ENCODE peak calls at places on chromosomes 4 and X, in seven cellular contexts. One of them, this sample, is unnamed.
A peak's percentile ranks its signal among the peaks of the same experiment; 100 is the strongest.

GRCh38 chrX:37905436-37906147 is 58.2 kb upstream of the DYNLT3 start:
- DNase-seq in stimulated activated CD8-positive, alpha-beta memory T cell treated with anti-CD3 and anti-CD28 coated beads, Interleukin-4, amount 100 ng/mL, for 48 hours: peak; percentile 26
- DNase-seq in activated CD8-positive, alpha-beta memory T cell treated with anti-CD3 and anti-CD28 coated beads for 1 hour: no peak
- DNase-seq in Caco-2: peak; percentile 70
- DNase-seq in astrocyte of the spinal cord: peak; percentile 78
- DNase-seq in DMS153: no peak
- DNase-seq in T-helper 1 cell: no peak
- DNase-seq in this sample: peak; percentile 0

GRCh38 chrX:150870487-150871340 is 27.8 kb downstream of the CD99L2 start:
- DNase-seq in DMS153: no peak
- DNase-seq in stimulated activated CD8-positive, alpha-beta memory T cell treated with anti-CD3 and anti-CD28 coated beads, Interleukin-4, amount 100 ng/mL, for 48 hours: no peak
- DNase-seq in astrocyte of the spinal cord: no peak
- DNase-seq in Caco-2: no peak
- DNase-seq in T-helper 1 cell: no peak
- DNase-seq in activated CD8-positive, alpha-beta memory T cell treated with anti-CD3 and anti-CD28 coated beads for 1 hour: no peak
- DNase-seq in this sample: no peak

GRCh38 chrX:145394344-145394743 is 147.0 kb downstream of the SPANXN1 start:
- DNase-seq in activated CD8-positive, alpha-beta memory T cell treated with anti-CD3 and anti-CD28 coated beads for 1 hour: no peak
- DNase-seq in T-helper 1 cell: no peak
- DNase-seq in stimulated activated CD8-positive, alpha-beta memory T cell treated with anti-CD3 and anti-CD28 coated beads, Interleukin-4, amount 100 ng/mL, for 48 hours: no peak
- DNase-seq in Caco-2: no peak
- DNase-seq in DMS153: no peak
- DNase-seq in astrocyte of the spinal cord: no peak
- DNase-seq in this sample: no peak

GRCh38 chrX:116290359-116290758 is 119.8 kb downstream of the AGTR2 start:
- DNase-seq in DMS153: no peak
- DNase-seq in astrocyte of the spinal cord: no peak
- DNase-seq in Caco-2: no peak
- DNase-seq in T-helper 1 cell: no peak
- DNase-seq in stimulated activated CD8-positive, alpha-beta memory T cell treated with anti-CD3 and anti-CD28 coated beads, Interleukin-4, amount 100 ng/mL, for 48 hours: no peak
- DNase-seq in activated CD8-positive, alpha-beta memory T cell treated with anti-CD3 and anti-CD28 coated beads for 1 hour: no peak
- DNase-seq in this sample: no peak

GRCh38 chrX:12951590-12951965 is 23.3 kb upstream of the TMSB4X start:
- DNase-seq in DMS153: no peak
- DNase-seq in astrocyte of the spinal cord: no peak
- DNase-seq in Caco-2: no peak
- DNase-seq in activated CD8-positive, alpha-beta memory T cell treated with anti-CD3 and anti-CD28 coated beads for 1 hour: no peak
- DNase-seq in T-helper 1 cell: peak; percentile 53
- DNase-seq in stimulated activated CD8-positive, alpha-beta memory T cell treated with anti-CD3 and anti-CD28 coated beads, Interleukin-4, amount 100 ng/mL, for 48 hours: no peak
- DNase-seq in this sample: no peak

GRCh38 chr4:8050555-8051206 is 107.9 kb downstream of the ABLIM2 start:
- DNase-seq in activated CD8-positive, alpha-beta memory T cell treated with anti-CD3 and anti-CD28 coated beads for 1 hour: no peak
- DNase-seq in astrocyte of the spinal cord: peak; percentile 45
- DNase-seq in T-helper 1 cell: no peak
- DNase-seq in Caco-2: no peak
- DNase-seq in stimulated activated CD8-positive, alpha-beta memory T cell treated with anti-CD3 and anti-CD28 coated beads, Interleukin-4, amount 100 ng/mL, for 48 hours: no peak
- DNase-seq in DMS153: peak; percentile 64
- DNase-seq in this sample: no peak

GRCh38 chr4:78612398-78613005 is 60.9 kb downstream of the ANXA3 start:
- DNase-seq in Caco-2: no peak
- DNase-seq in activated CD8-positive, alpha-beta memory T cell treated with anti-CD3 and anti-CD28 coated beads for 1 hour: no peak
- DNase-seq in stimulated activated CD8-positive, alpha-beta memory T cell treated with anti-CD3 and anti-CD28 coated beads, Interleukin-4, amount 100 ng/mL, for 48 hours: no peak
- DNase-seq in DMS153: peak; percentile 43
- DNase-seq in T-helper 1 cell: peak; percentile 57
- DNase-seq in astrocyte of the spinal cord: peak; percentile 59
- DNase-seq in this sample: peak; percentile 73

GRCh38 chrX:10395179-10395578 is 225.2 kb downstream of the MID1 start:
- DNase-seq in activated CD8-positive, alpha-beta memory T cell treated with anti-CD3 and anti-CD28 coated beads for 1 hour: no peak
- DNase-seq in DMS153: no peak
- DNase-seq in T-helper 1 cell: no peak
- DNase-seq in Caco-2: no peak
- DNase-seq in stimulated activated CD8-positive, alpha-beta memory T cell treated with anti-CD3 and anti-CD28 coated beads, Interleukin-4, amount 100 ng/mL, for 48 hours: no peak
- DNase-seq in astrocyte of the spinal cord: no peak
- DNase-seq in this sample: peak; percentile 46

GRCh38 chr4:151626228-151626627 is 134.6 kb downstream of the GATB start:
- DNase-seq in Caco-2: no peak
- DNase-seq in activated CD8-positive, alpha-beta memory T cell treated with anti-CD3 and anti-CD28 coated beads for 1 hour: no peak
- DNase-seq in T-helper 1 cell: no peak
- DNase-seq in astrocyte of the spinal cord: no peak
- DNase-seq in stimulated activated CD8-positive, alpha-beta memory T cell treated with anti-CD3 and anti-CD28 coated beads, Interleukin-4, amount 100 ng/mL, for 48 hours: no peak
- DNase-seq in DMS153: no peak
- DNase-seq in this sample: no peak

GRCh38 chr4:73067971-73068394 is 1.5 kb downstream of the COX18 start:
- DNase-seq in Caco-2: no peak
- DNase-seq in stimulated activated CD8-positive, alpha-beta memory T cell treated with anti-CD3 and anti-CD28 coated beads, Interleukin-4, amount 100 ng/mL, for 48 hours: no peak
- DNase-seq in activated CD8-positive, alpha-beta memory T cell treated with anti-CD3 and anti-CD28 coated beads for 1 hour: no peak
- DNase-seq in DMS153: no peak
- DNase-seq in T-helper 1 cell: peak; percentile 50
- DNase-seq in astrocyte of the spinal cord: peak; percentile 24
- DNase-seq in this sample: no peak